ENCODE peak calls at places on chromosomes 3 and 15, in four cellular contexts. Y is astrocyte of the spinal cord, V is keratinocyte, D is HL-60. C is an unnamed sample.

GRCh38 chr15:70976856-70977255 is 84.2 kb downstream of the LRRC49 start:
- DNase-seq in Y (peak; percentile 67), V (no peak), D (no peak), C (no peak)

GRCh38 chr15:100297812-100298211 is 44.0 kb downstream of the ADAMTS17 start:
- DNase-seq in Y (no peak), V (no peak), D (no peak), C (no peak)

GRCh38 chr3:77041156-77041696 is 1.3 kb downstream of the ROBO2 start:
- DNase-seq in Y (no peak), V (no peak), D (no peak), C (no peak)

GRCh38 chr15:74781673-74782595 is at the start of gene CSK:
- DNase-seq in Y (peak; percentile 33), V (no peak), D (peak; percentile 70), C (no peak)

GRCh38 chr3:148450819-148451218 is 246.9 kb upstream of the AGTR1 start:
- DNase-seq in Y (no peak), V (no peak), D (no peak), C (no peak)

GRCh38 chr3:182241777-182242556 is 530.2 kb downstream of the SOX2 start:
- DNase-seq in Y (peak; percentile 89), V (no peak), D (no peak), C (no peak)

GRCh38 chr3:14423197-14423743 is 20.9 kb downstream of the SLC6A6 start:
- DNase-seq in Y (no peak), V (no peak), D (no peak), C (no peak)

GRCh38 chr3:53513556-53514190 is 19.3 kb downstream of the CACNA1D start:
- DNase-seq in Y (no peak), V (no peak), D (no peak), C (peak; percentile 5)

GRCh38 chr15:101167791-101168462 is 83.9 kb downstream of the CHSY1 start:
- DNase-seq in Y (peak; percentile 94), V (peak; percentile 84), D (peak; percentile 36), C (no peak)

GRCh38 chr15:62977952-62978811 is 64.4 kb upstream of the TPM1 start:
- DNase-seq in Y (peak; percentile 5), V (peak; percentile 5), D (no peak), C (no peak)

GRCh38 chr3:146125946-146126345 is 35.0 kb downstream of the PLOD2 start:
- DNase-seq in Y (peak; percentile 94), V (no peak), D (no peak), C (no peak)

GRCh38 chr3:49119036-49119435 is 1.6 kb downstream of the USP19 start:
- DNase-seq in Y (no peak), V (no peak), D (no peak), C (no peak)

GRCh38 chr15:81410318-81410753 is 36.3 kb upstream of the TMC3 start:
- DNase-seq in Y (peak; percentile 72), V (peak; percentile 9), D (peak; percentile 81), C (no peak)

GRCh38 chr15:99426431-99427105 is 139.2 kb upstream of the MEF2A start:
- DNase-seq in Y (no peak), V (no peak), D (no peak), C (no peak)

GRCh38 chr3:182803006-182803405 is 9.7 kb downstream of the ATP11B start:
- DNase-seq in Y (no peak), V (no peak), D (peak; percentile 54), C (no peak)

GRCh38 chr15:65663521-65663920 is 41.8 kb downstream of the SLC24A1 start:
- DNase-seq in Y (no peak), V (no peak), D (no peak), C (no peak)

GRCh38 chr15:36271048-36271447 is 308.4 kb upstream of the CDIN1 start:
- DNase-seq in Y (no peak), V (no peak), D (no peak), C (no peak)

GRCh38 chr3:101941253-101942039 is 92.1 kb downstream of the NFKBIZ start:
- DNase-seq in Y (peak; percentile 64), V (no peak), D (no peak), C (no peak)

GRCh38 chr15:62626903-62627302 is 415.6 kb upstream of the TPM1 start:
- DNase-seq in Y (no peak), V (no peak), D (no peak), C (no peak)

GRCh38 chr3:3699816-3700633 is 99.2 kb upstream of the LRRN1 start:
- DNase-seq in Y (peak; percentile 29), V (peak; percentile 7), D (no peak), C (no peak)

GRCh38 chr3:138686771-138687221 is 78.2 kb downstream of the FAIM start:
- DNase-seq in Y (peak; percentile 91), V (no peak), D (no peak), C (peak; percentile 83)

GRCh38 chr15:54082836-54083492 is 104.7 kb downstream of the UNC13C start:
- DNase-seq in Y (no peak), V (no peak), D (peak; percentile 6), C (no peak)

GRCh38 chr3:15279671-15280402 is 52.5 kb downstream of the SH3BP5 start:
- DNase-seq in Y (no peak), V (no peak), D (no peak), C (no peak)

GRCh38 chr15:33608714-33609113 is 297.9 kb downstream of the RYR3 start:
- DNase-seq in Y (no peak), V (no peak), D (no peak), C (no peak)
- TF ChIP-seq CTCF in Y (peak; percentile 21), V (peak; percentile 40), D (no peak), C (no peak)

GRCh38 chr3:100717063-100717462 is 7.8 kb downstream of the TFG start:
- DNase-seq in Y (no peak), V (no peak), D (no peak), C (no peak)

GRCh38 chr3:100715176-100715575 is 5.9 kb downstream of the TFG start:
- DNase-seq in Y (no peak), V (no peak), D (no peak), C (no peak)

GRCh38 chr3:100720423-100720822 is 11.1 kb downstream of the TFG start:
- DNase-seq in Y (no peak), V (no peak), D (no peak), C (no peak)

GRCh38 chr3:100717637-100718487 is 8.6 kb downstream of the TFG start:
- DNase-seq in Y (no peak), V (no peak), D (no peak), C (no peak)
- H3K4me3 ChIP-seq in Y (no peak overlapping the region), V (no peak overlapping the region), D (no peak overlapping the region), C (no peak overlapping the region)

GRCh38 chr3:113531826-113532697 is at the start of gene SIDT1:
- DNase-seq in Y (peak; percentile 13), V (no peak), D (peak; percentile 42), C (peak; percentile 65)
- TF ChIP-seq CTCF in Y (peak; percentile 13), V (no peak), D (no peak), C (no peak)

GRCh38 chr3:141386080-141386594 is 17.8 kb downstream of the ZBTB38 start:
- DNase-seq in Y (no peak), V (no peak), D (no peak), C (no peak)

GRCh38 chr3:141384575-141384974 is 16.3 kb downstream of the ZBTB38 start:
- DNase-seq in Y (no peak), V (no peak), D (no peak), C (no peak)

GRCh38 chr3:141384157-141384556 is 15.9 kb downstream of the ZBTB38 start:
- DNase-seq in Y (peak; percentile 86), V (no peak), D (no peak), C (no peak)

GRCh38 chr3:141386611-141387110 is 18.4 kb downstream of the ZBTB38 start:
- DNase-seq in Y (no peak), V (no peak), D (no peak), C (peak; percentile 83)

GRCh38 chr3:141385386-141386079 is 17.2 kb downstream of the ZBTB38 start:
- DNase-seq in Y (peak; percentile 35), V (no peak), D (no peak), C (no peak)
- H3K4me3 ChIP-seq in Y (peak overlapping the region; percentile 2), V (peak overlapping the region; percentile 8), D (no peak overlapping the region), C (peak overlapping the region; percentile 58)

GRCh38 chr3:115986555-115987207 is 363.4 kb downstream of the GAP43 start:
- DNase-seq in Y (peak; percentile 35), V (no peak), D (no peak), C (no peak)
- TF ChIP-seq CTCF in Y (peak; percentile 46), V (peak; percentile 50), D (no peak), C (peak; percentile 49)

GRCh38 chr3:50272911-50273688 is 4.2 kb downstream of the SEMA3B start:
- DNase-seq in Y (peak; percentile 67), V (no peak), D (peak; percentile 82), C (peak; percentile 49)

GRCh38 chr3:50274371-50275104 is 4.3 kb upstream of the LSMEM2 start:
- DNase-seq in Y (peak; percentile 49), V (no peak), D (peak; percentile 79), C (peak; percentile 34)

GRCh38 chr3:50275160-50275995 is 3.5 kb upstream of the LSMEM2 start:
- DNase-seq in Y (no peak), V (no peak), D (no peak), C (no peak)

GRCh38 chr3:50271314-50272072 is 2.5 kb downstream of the SEMA3B start:
- DNase-seq in Y (no peak), V (no peak), D (no peak), C (no peak)

GRCh38 chr3:50273689-50274065 is 4.7 kb downstream of the SEMA3B start:
- DNase-seq in Y (no peak), V (no peak), D (no peak), C (no peak)
- H3K4me3 ChIP-seq in Y (no peak overlapping the region), V (no peak overlapping the region), D (no peak overlapping the region), C (no peak overlapping the region)

GRCh38 chr3:144241381-144241780 is 269.8 kb downstream of the DIPK2A start:
- DNase-seq in Y (no peak), V (no peak), D (no peak), C (no peak)

GRCh38 chr3:144242797-144243196 is 271.2 kb downstream of the DIPK2A start:
- DNase-seq in Y (no peak), V (no peak), D (no peak), C (no peak)

DNA sequence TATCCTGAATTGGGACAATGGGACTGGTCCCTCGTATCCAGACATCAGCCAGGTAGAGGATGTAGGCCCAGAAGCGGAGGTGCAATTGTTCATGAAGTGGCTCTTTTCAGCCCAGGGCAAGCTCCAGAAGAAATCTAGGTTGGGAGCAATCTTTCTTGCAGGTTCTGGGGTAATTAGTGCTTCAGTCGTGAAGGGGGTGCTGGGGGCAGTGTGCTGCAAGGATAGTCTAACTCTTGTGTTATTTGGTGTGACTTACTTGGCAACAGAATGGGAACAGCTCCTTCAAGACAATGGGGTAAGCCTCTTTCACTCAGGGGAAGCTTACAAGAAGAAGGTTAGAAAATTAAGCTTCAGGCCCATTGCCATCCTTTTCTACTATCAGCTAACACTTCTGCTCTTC is 273.0 kb downstream of the DIPK2A start:
- DNase-seq in Y (no peak), V (no peak), D (no peak), C (no peak)
- TF ChIP-seq CTCF in Y (no peak), V (no peak), D (no peak), C (peak; percentile 7)

DNA sequence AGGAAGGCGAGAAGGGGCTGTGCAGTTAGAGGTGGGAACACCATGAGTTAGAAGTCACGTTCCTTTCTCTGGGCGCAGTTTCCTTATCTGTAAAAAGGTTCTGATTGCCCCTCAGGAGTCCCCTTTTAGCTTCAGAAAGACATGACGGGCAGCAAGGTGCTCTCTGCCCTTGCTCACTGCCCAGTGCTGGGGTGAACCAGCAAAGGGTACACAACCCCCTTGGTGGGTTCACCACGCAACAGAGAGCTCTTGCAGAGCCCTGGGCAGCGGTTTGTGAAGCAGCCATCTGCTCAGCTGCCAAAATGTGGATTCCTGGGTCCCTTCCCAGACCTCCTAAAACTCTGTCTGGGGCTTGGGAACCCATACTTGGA is 883 bp downstream of the GCHFR start:
- DNase-seq in Y (no peak), V (no peak), D (peak; percentile 33), C (no peak)
- H3K4me3 ChIP-seq in Y (peak overlapping the region; percentile 45), V (no peak overlapping the region), D (peak overlapping the region; percentile 89), C (peak overlapping the region; percentile 69)

GRCh38 chr3:127027061-127027735 is 44.3 kb downstream of the PLXNA1 start:
- DNase-seq in Y (no peak), V (no peak), D (no peak), C (no peak)
- TF ChIP-seq CTCF in Y (no peak), V (no peak), D (no peak), C (no peak)

C was measured in GM12864.